ENCODE peak calls at places on chromosomes 6 and 20, in eight cellular contexts. H, W, F, N, K, T, L and Z are unnamed samples.

GRCh38 chr6:21527731-21528130 is 65.8 kb upstream of the SOX4 start:
- DNase-seq in K (no peak), T (no peak), F (no peak), H (no peak), N (no peak), W (no peak), L (no peak), Z (no peak)

GRCh38 chr6:169671563-169671962 is 30.3 kb downstream of the WDR27 start:
- DNase-seq in W (no peak), H (no peak), F (no peak), K (no peak), T (no peak), N (no peak), L (no peak), Z (no peak)

GRCh38 chr20:49427751-49428518 is 54.5 kb downstream of the KCNB1 start:
- DNase-seq in F (no peak), L (no peak), W (peak; percentile 65), N (no peak), H (peak; percentile 42), K (no peak), T (no peak), Z (no peak)

GRCh38 chr6:104201557-104201956 is 658.2 kb downstream of the HACE1 start:
- DNase-seq in T (no peak), W (no peak), N (no peak), L (no peak), H (no peak), F (no peak), K (no peak), Z (no peak)

GRCh38 chr6:52161689-52162438 is 24.3 kb upstream of the IL17A start:
- DNase-seq in T (no peak), L (no peak), F (no peak), N (no peak), W (no peak), H (no peak), K (no peak), Z (no peak)

GRCh38 chr6:110877569-110877968 is 3.0 kb downstream of the AMD1 start:
- DNase-seq in L (no peak), N (no peak), W (no peak), T (no peak), F (no peak), K (peak; percentile 23), H (no peak), Z (no peak)

GRCh38 chr6:87319271-87319987 is 3.0 kb upstream of the SMIM8 start:
- DNase-seq in N (no peak), F (no peak), T (no peak), L (no peak), W (no peak), K (no peak), H (no peak), Z (no peak)

GRCh38 chr20:36744764-36745191 is 1.1 kb downstream of the NDRG3 start:
- DNase-seq in F (peak; percentile 4), N (no peak), L (no peak), W (no peak), K (peak; percentile 20), T (peak; percentile 29), H (no peak), Z (peak; percentile 30)

GRCh38 chr20:9223296-9223695 is 154.4 kb downstream of the PLCB4 start:
- DNase-seq in L (no peak), T (no peak), F (no peak), K (no peak), H (no peak), W (no peak), N (no peak), Z (no peak)

GRCh38 chr6:1382331-1382882 is 7.0 kb upstream of the FOXF2 start:
- DNase-seq in L (no peak), K (no peak), W (no peak), F (no peak), N (no peak), T (no peak), H (no peak), Z (no peak)

GRCh38 chr6:135475292-135475886 is 22.2 kb downstream of the AHI1 start:
- DNase-seq in H (no peak), L (no peak), K (no peak), F (no peak), W (no peak), T (no peak), N (no peak), Z (no peak)

GRCh38 chr6:116764961-116765841 is at the start of gene FAM162B:
- DNase-seq in F (peak; percentile 59), W (peak; percentile 33), K (no peak), H (no peak), L (no peak), T (peak; percentile 21), N (no peak), Z (peak; percentile 16)

GRCh38 chr6:152267967-152268845 is 369.0 kb downstream of the SYNE1 start:
- DNase-seq in W (peak; percentile 46), L (no peak), N (no peak), K (peak; percentile 27), T (peak; percentile 6), F (peak; percentile 39), H (peak; percentile 28), Z (peak; percentile 48)

GRCh38 chr6:5287205-5287965 is 26.1 kb downstream of the FARS2 start:
- DNase-seq in L (peak; percentile 4), T (no peak), N (no peak), F (no peak), W (peak; percentile 88), H (no peak), K (no peak), Z (peak; percentile 69)

GRCh38 chr20:63529861-63530787 is 7.1 kb downstream of the PTK6 start:
- DNase-seq in T (no peak), F (no peak), K (no peak), W (no peak), H (no peak), N (no peak), L (no peak), Z (no peak)

GRCh38 chr6:129370268-129370916 is 339.6 kb downstream of the ARHGAP18 start:
- DNase-seq in T (peak; percentile 41), H (peak; percentile 36), L (no peak), N (peak; percentile 33), W (peak; percentile 75), K (peak; percentile 69), F (peak; percentile 42), Z (peak; percentile 74)

GRCh38 chr6:112311950-112312547 is 35.1 kb upstream of the RFPL4B start:
- DNase-seq in T (no peak), L (no peak), F (no peak), W (peak; percentile 57), H (peak; percentile 28), N (no peak), K (no peak), Z (peak; percentile 61)

GRCh38 chr6:12298017-12298958 is 8.1 kb downstream of the EDN1 start:
- DNase-seq in L (no peak), N (no peak), H (no peak), W (no peak), K (no peak), F (no peak), T (no peak), Z (peak; percentile 25)

GRCh38 chr20:49466114-49466912 is 16.2 kb downstream of the KCNB1 start:
- DNase-seq in L (no peak), K (no peak), N (no peak), H (no peak), T (no peak), F (no peak), W (no peak), Z (no peak)

GRCh38 chr20:1465470-1466210 is 1.0 kb downstream of the NSFL1C start:
- DNase-seq in K (no peak), N (no peak), W (peak; percentile 14), H (no peak), T (no peak), F (no peak), L (no peak), Z (peak; percentile 13)

GRCh38 chr6:75752365-75752764 is 3.3 kb downstream of the MYO6 start:
- DNase-seq in F (no peak), T (peak; percentile 51), W (peak; percentile 15), N (no peak), K (no peak), H (no peak), L (no peak), Z (no peak)

GRCh38 chr20:273884-274283 is 16.4 kb downstream of the DEFB132 start:
- DNase-seq in L (no peak), K (no peak), W (no peak), N (no peak), T (no peak), H (no peak), F (no peak), Z (no peak)

GRCh38 chr20:10637062-10637559 is 36.7 kb downstream of the JAG1 start:
- DNase-seq in T (no peak), F (no peak), W (peak; percentile 73), L (no peak), K (no peak), N (no peak), H (no peak), Z (peak; percentile 82)

GRCh38 chr6:130324657-130325056 is 41.2 kb upstream of the TMEM200A start:
- DNase-seq in K (no peak), F (no peak), N (no peak), W (peak; percentile 79), T (no peak), L (peak; percentile 41), H (no peak), Z (peak; percentile 55)